ENCODE peak calls at places on chromosome 12, in six cellular contexts. I, W, P, R, Z and J are unnamed samples.

GRCh38 chr12:13099910-13100609 is 3.4 kb downstream of the GSG1 start:
- DNase-seq in I (peak), W (no peak), P (no peak), R (no peak), Z (no peak), J (no peak)

GRCh38 chr12:92334552-92334951 is 188.9 kb upstream of the BTG1 start:
- DNase-seq in I (no peak), W (no peak), P (no peak), R (no peak), Z (no peak), J (no peak)

GRCh38 chr12:22299294-22299912 is 35.1 kb downstream of the ST8SIA1 start:
- DNase-seq in I (peak), W (no peak), P (no peak), R (no peak), Z (no peak), J (no peak)

GRCh38 chr12:119296535-119296934 is 38.0 kb upstream of the CCDC60 start:
- DNase-seq in I (no peak), W (no peak), P (no peak), R (no peak), Z (no peak), J (no peak)

GRCh38 chr12:65327207-65328076 is 49.0 kb downstream of the MSRB3 start:
- DNase-seq in I (peak), W (no peak), P (no peak), R (no peak), Z (no peak), J (peak)

GRCh38 chr12:7327913-7328312 is 24.0 kb downstream of the ACSM4 start:
- DNase-seq in I (no peak), W (no peak), P (no peak), R (no peak), Z (no peak), J (no peak)

GRCh38 chr12:34203866-34204620 is 181.7 kb downstream of the ALG10 start:
- DNase-seq in I (no peak), W (no peak), P (no peak), R (no peak), Z (no peak), J (no peak)

GRCh38 chr12:93234641-93235040 is 143.1 kb upstream of the NUDT4 start:
- DNase-seq in I (no peak), W (no peak), P (peak), R (no peak), Z (no peak), J (peak)

GRCh38 chr12:38469689-38470088 is 153.1 kb downstream of the ALG10B start:
- DNase-seq in I (no peak), W (no peak), P (no peak), R (no peak), Z (no peak), J (no peak)

GRCh38 chr12:92581579-92581978 is 121.2 kb upstream of the PLEKHG7 start:
- DNase-seq in I (no peak), W (no peak), P (no peak), R (no peak), Z (no peak), J (no peak)

GRCh38 chr12:26126340-26127284 is 1.8 kb upstream of the BHLHE41 start:
- DNase-seq in I (peak), W (no peak), P (peak), R (peak), Z (peak), J (peak)

GRCh38 chr12:52714887-52715281 is 11.6 kb upstream of the KRT77 start:
- DNase-seq in I (no peak), W (no peak), P (no peak), R (no peak), Z (no peak), J (no peak)

GRCh38 chr12:66107451-66107915 is 23.1 kb downstream of the LLPH start:
- DNase-seq in I (peak), W (peak), P (peak), R (peak), Z (peak), J (no peak)

GRCh38 chr12:779745-780734 is 27.7 kb downstream of the WNK1 start:
- DNase-seq in I (peak), W (no peak), P (no peak), R (peak), Z (peak), J (no peak)

GRCh38 chr12:76064904-76065303 is 19.6 kb downstream of the NAP1L1 start:
- DNase-seq in I (no peak), W (no peak), P (no peak), R (no peak), Z (no peak), J (no peak)

GRCh38 chr12:53171725-53172329 is 8.7 kb upstream of the ZNF740 start:
- DNase-seq in I (peak), W (no peak), P (no peak), R (no peak), Z (no peak), J (no peak)

GRCh38 chr12:118237908-118238307 is 102.0 kb downstream of the PEBP1 start:
- DNase-seq in I (peak), W (no peak), P (no peak), R (peak), Z (peak), J (no peak)

GRCh38 chr12:104285740-104286537 is 17.6 kb upstream of the EID3 start:
- DNase-seq in I (peak), W (no peak), P (no peak), R (no peak), Z (no peak), J (no peak)

GRCh38 chr12:57101892-57102695 is 9.1 kb downstream of the STAT6 start:
- DNase-seq in I (no peak), W (no peak), P (peak), R (no peak), Z (peak), J (no peak)

GRCh38 chr12:80432061-80432460 is 12.0 kb upstream of the PTPRQ start:
- DNase-seq in I (no peak), W (no peak), P (no peak), R (no peak), Z (no peak), J (no peak)

GRCh38 chr12:124664395-124665111 is 97.1 kb upstream of the NCOR2 start:
- DNase-seq in I (no peak), W (no peak), P (peak), R (no peak), Z (no peak), J (no peak)

GRCh38 chr12:47383942-47384341 is 304.2 kb upstream of the AMIGO2 start:
- DNase-seq in I (peak), W (no peak), P (no peak), R (no peak), Z (no peak), J (no peak)

GRCh38 chr12:13011098-13011497 is 11.0 kb upstream of the HEBP1 start:
- DNase-seq in I (no peak), W (no peak), P (no peak), R (no peak), Z (no peak), J (no peak)

GRCh38 chr12:103538397-103538796 is 42.6 kb upstream of the C12orf42 start:
- DNase-seq in I (no peak), W (no peak), P (no peak), R (no peak), Z (no peak), J (no peak)

GRCh38 chr12:8549381-8549780 is 8.7 kb upstream of the CLEC4E start:
- DNase-seq in I (peak), W (no peak), P (no peak), R (no peak), Z (no peak), J (no peak)

GRCh38 chr12:24668563-24668962 is 280.3 kb downstream of the BCAT1 start:
- DNase-seq in I (no peak), W (no peak), P (no peak), R (no peak), Z (no peak), J (no peak)

GRCh38 chr12:6057693-6058092 is 66.8 kb downstream of the VWF start:
- DNase-seq in I (no peak), W (no peak), P (no peak), R (no peak), Z (no peak), J (no peak)

GRCh38 chr12:20602671-20603402 is 92.3 kb upstream of the SLCO1C1 start:
- DNase-seq in I (peak), W (no peak), P (no peak), R (peak), Z (peak), J (no peak)

GRCh38 chr12:104063712-104064030 is 660 bp upstream of the HCFC2 start:
- DNase-seq in I (peak), W (no peak), P (no peak), R (peak), Z (no peak), J (no peak)

GRCh38 chr12:99386907-99387306 is 260.6 kb upstream of the GARIN6 start:
- DNase-seq in I (peak), W (no peak), P (no peak), R (no peak), Z (no peak), J (no peak)

GRCh38 chr12:51320311-51320694 is 3.7 kb downstream of the BIN2 start:
- DNase-seq in I (no peak), W (no peak), P (no peak), R (no peak), Z (no peak), J (no peak)

GRCh38 chr12:103800252-103800771 is 40.7 kb downstream of the NT5DC3 start:
- DNase-seq in I (peak), W (no peak), P (peak), R (peak), Z (no peak), J (peak)

GRCh38 chr12:76337583-76337982 is 10.6 kb downstream of the BBS10 start:
- DNase-seq in I (peak), W (no peak), P (no peak), R (no peak), Z (peak), J (no peak)

GRCh38 chr12:124862768-124863408 is 776 bp downstream of the SCARB1 start:
- DNase-seq in I (no peak), W (peak), P (peak), R (no peak), Z (no peak), J (no peak)

GRCh38 chr12:49340971-49341776 is 4.2 kb upstream of the C1QL4 start:
- DNase-seq in I (no peak), W (no peak), P (no peak), R (no peak), Z (no peak), J (no peak)